ENCODE peak calls at places on chromosomes 1 and 21, in nine cellular contexts. X, Z, E, C, Q, A, J, I and R are unnamed samples.

GRCh38 chr1:205837380-205837970 is 12.5 kb downstream of the PM20D1 start:
- DNase-seq in X (no peak), Z (no peak), E (no peak), C (no peak), Q (no peak), A (no peak), J (no peak), I (no peak), R (no peak)

GRCh38 chr1:71640131-71640530 is 559.3 kb upstream of the ZRANB2 start:
- DNase-seq in X (no peak), Z (no peak), E (no peak), C (no peak), Q (no peak), A (no peak), J (no peak), I (no peak), R (no peak)

GRCh38 chr1:162022626-162023025 is 1.0 kb downstream of the OLFML2B start:
- DNase-seq in X (no peak), Z (no peak), E (no peak), C (no peak), Q (no peak), A (no peak), J (no peak), I (peak; percentile 16), R (no peak)

GRCh38 chr1:200184196-200184595 is 156.7 kb downstream of the NR5A2 start:
- DNase-seq in X (peak; percentile 64), Z (peak; percentile 93), E (peak; percentile 32), C (peak; percentile 6), Q (no peak), A (no peak), J (no peak), I (peak; percentile 3), R (no peak)

GRCh38 chr1:16017461-16018303 is at the start of gene HSPB7:
- DNase-seq in X (peak; percentile 22), Z (peak; percentile 93), E (peak; percentile 39), C (no peak), Q (peak; percentile 28), A (peak; percentile 71), J (no peak), I (no peak), R (no peak)

GRCh38 chr1:234154320-234155251 is 218.7 kb upstream of the COA6 start:
- DNase-seq in X (peak; percentile 61), Z (peak; percentile 82), E (peak; percentile 73), C (peak; percentile 25), Q (no peak), A (peak; percentile 20), J (no peak), I (peak; percentile 12), R (no peak)

GRCh38 chr1:198275598-198275997 is 118.8 kb downstream of the NEK7 start:
- DNase-seq in X (no peak), Z (no peak), E (no peak), C (no peak), Q (no peak), A (no peak), J (no peak), I (no peak), R (no peak)

GRCh38 chr1:215544566-215544965 is 22.5 kb upstream of the KCTD3 start:
- DNase-seq in X (no peak), Z (no peak), E (no peak), C (no peak), Q (no peak), A (no peak), J (no peak), I (no peak), R (no peak)

GRCh38 chr1:110471131-110471530 is 20.2 kb downstream of the PROK1 start:
- DNase-seq in X (no peak), Z (no peak), E (no peak), C (no peak), Q (no peak), A (no peak), J (no peak), I (no peak), R (no peak)

GRCh38 chr21:42846221-42846620 is 33.1 kb downstream of the WDR4 start:
- DNase-seq in X (no peak), Z (no peak), E (no peak), C (no peak), Q (no peak), A (no peak), J (no peak), I (no peak), R (no peak)

GRCh38 chr1:3066250-3066711 is 2.7 kb upstream of the PRDM16 start:
- DNase-seq in X (no peak), Z (peak; percentile 39), E (no peak), C (no peak), Q (no peak), A (peak; percentile 61), J (no peak), I (no peak), R (no peak)

GRCh38 chr1:83808536-83808935 is 190.4 kb downstream of the TTLL7 start:
- DNase-seq in X (no peak), Z (no peak), E (no peak), C (no peak), Q (no peak), A (no peak), J (no peak), I (no peak), R (no peak)